ENCODE peak calls at places on chromosome 18, in nine cellular contexts. D is tibial nerve; T is adrenal gland; S is CD4-positive, alpha-beta T cell; O is IMR-90; I is colonic mucosa; J is activated B cell treated with CpG ODN at 0.5 μM for 24 hours; U is psoas muscle; Z is MM.1S. F is an unnamed sample.

GRCh38 chr18:42105382-42105781 is 150.3 kb downstream of the PIK3C3 start:
- DNase-seq in D (no peak), T (no peak), S (no peak), O (no peak), I (no peak), J (no peak), U (no peak), Z (peak), F (no peak)

GRCh38 chr18:35042389-35043066 is 1.3 kb downstream of the MAPRE2 start:
- DNase-seq in D (no peak), T (no peak), S (no peak), O (no peak), I (no peak), J (no peak), U (no peak), Z (peak), F (no peak)

GRCh38 chr18:312415-312814 is 44.6 kb upstream of the THOC1 start:
- DNase-seq in D (no peak), T (no peak), S (no peak), O (no peak), I (no peak), J (no peak), U (no peak), Z (no peak), F (no peak)

GRCh38 chr18:67525328-67526110 is 9.0 kb upstream of the DSEL start:
- DNase-seq in D (peak), T (peak), S (no peak), O (peak), I (peak), J (no peak), U (peak), Z (no peak), F (no peak)

GRCh38 chr18:37524546-37525301 is 40.9 kb downstream of the CELF4 start:
- DNase-seq in D (no peak), T (no peak), S (no peak), O (no peak), I (no peak), J (no peak), U (no peak), Z (no peak), F (no peak)

GRCh38 chr18:79613186-79613931 is 66.2 kb upstream of the CTDP1 start:
- DNase-seq in D (no peak), T (peak), S (no peak), O (no peak), I (no peak), J (peak), U (no peak), Z (no peak), F (peak)

GRCh38 chr18:48213791-48214190 is 195.4 kb downstream of the ZBTB7C start:
- DNase-seq in D (no peak), T (no peak), S (no peak), O (no peak), I (peak), J (no peak), U (no peak), Z (no peak), F (no peak)

GRCh38 chr18:66722671-66723070 is 118.8 kb upstream of the CDH19 start:
- DNase-seq in D (no peak), T (no peak), S (no peak), O (no peak), I (no peak), J (no peak), U (no peak), Z (no peak), F (no peak)

GRCh38 chr18:78999939-79000338 is 20.3 kb downstream of the SALL3 start:
- DNase-seq in D (no peak), T (no peak), S (no peak), O (no peak), I (no peak), J (no peak), U (no peak), Z (no peak), F (no peak)

GRCh38 chr18:47898696-47899095 is 31.8 kb downstream of the SMAD2 start:
- DNase-seq in D (no peak), T (no peak), S (no peak), O (no peak), I (no peak), J (no peak), U (no peak), Z (no peak), F (no peak)

GRCh38 chr18:63725682-63726480 is 23.1 kb downstream of the SERPINB11 start:
- DNase-seq in D (no peak), T (no peak), S (no peak), O (no peak), I (no peak), J (no peak), U (no peak), Z (no peak), F (no peak)

GRCh38 chr18:68714356-68714706 is 577 bp downstream of the TMX3 start:
- DNase-seq in D (peak), T (no peak), S (no peak), O (no peak), I (peak), J (no peak), U (no peak), Z (peak), F (no peak)

GRCh38 chr18:35174093-35174731 is 66.6 kb upstream of the ZNF397 start:
- DNase-seq in D (no peak), T (no peak), S (no peak), O (no peak), I (no peak), J (no peak), U (no peak), Z (peak), F (no peak)

GRCh38 chr18:74064510-74064909 is 83.1 kb downstream of the FBXO15 start:
- DNase-seq in D (no peak), T (no peak), S (no peak), O (peak), I (no peak), J (no peak), U (no peak), Z (no peak), F (no peak)

GRCh38 chr18:8858888-8859511 is 153.6 kb downstream of the MTCL1 start:
- DNase-seq in D (no peak), T (no peak), S (no peak), O (peak), I (no peak), J (no peak), U (no peak), Z (no peak), F (no peak)

GRCh38 chr18:43279015-43279758 is 1.9 kb upstream of the SYT4 start:
- DNase-seq in D (no peak), T (no peak), S (no peak), O (no peak), I (no peak), J (no peak), U (no peak), Z (no peak), F (no peak)

GRCh38 chr18:54453996-54454395 is 96.3 kb downstream of the C18orf54 start:
- DNase-seq in D (no peak), T (no peak), S (no peak), O (no peak), I (no peak), J (no peak), U (no peak), Z (no peak), F (no peak)

GRCh38 chr18:74775239-74775638 is 177.6 kb downstream of the ZNF407 start:
- DNase-seq in D (no peak), T (no peak), S (no peak), O (peak), I (no peak), J (no peak), U (no peak), Z (no peak), F (no peak)

GRCh38 chr18:34806527-34806926 is 96.4 kb downstream of the DTNA start:
- DNase-seq in D (no peak), T (no peak), S (no peak), O (no peak), I (no peak), J (no peak), U (no peak), Z (no peak), F (no peak)

GRCh38 chr18:59220164-59220783 is 316 bp downstream of the GRP start:
- DNase-seq in D (no peak), T (no peak), S (no peak), O (no peak), I (no peak), J (no peak), U (no peak), Z (no peak), F (no peak)
- TF ChIP-seq CTCF in D (no peak), T (no peak), S (no peak), O (no peak), I (no peak), J (no peak), U (no peak), Z (no peak), F (no peak)

DNA sequence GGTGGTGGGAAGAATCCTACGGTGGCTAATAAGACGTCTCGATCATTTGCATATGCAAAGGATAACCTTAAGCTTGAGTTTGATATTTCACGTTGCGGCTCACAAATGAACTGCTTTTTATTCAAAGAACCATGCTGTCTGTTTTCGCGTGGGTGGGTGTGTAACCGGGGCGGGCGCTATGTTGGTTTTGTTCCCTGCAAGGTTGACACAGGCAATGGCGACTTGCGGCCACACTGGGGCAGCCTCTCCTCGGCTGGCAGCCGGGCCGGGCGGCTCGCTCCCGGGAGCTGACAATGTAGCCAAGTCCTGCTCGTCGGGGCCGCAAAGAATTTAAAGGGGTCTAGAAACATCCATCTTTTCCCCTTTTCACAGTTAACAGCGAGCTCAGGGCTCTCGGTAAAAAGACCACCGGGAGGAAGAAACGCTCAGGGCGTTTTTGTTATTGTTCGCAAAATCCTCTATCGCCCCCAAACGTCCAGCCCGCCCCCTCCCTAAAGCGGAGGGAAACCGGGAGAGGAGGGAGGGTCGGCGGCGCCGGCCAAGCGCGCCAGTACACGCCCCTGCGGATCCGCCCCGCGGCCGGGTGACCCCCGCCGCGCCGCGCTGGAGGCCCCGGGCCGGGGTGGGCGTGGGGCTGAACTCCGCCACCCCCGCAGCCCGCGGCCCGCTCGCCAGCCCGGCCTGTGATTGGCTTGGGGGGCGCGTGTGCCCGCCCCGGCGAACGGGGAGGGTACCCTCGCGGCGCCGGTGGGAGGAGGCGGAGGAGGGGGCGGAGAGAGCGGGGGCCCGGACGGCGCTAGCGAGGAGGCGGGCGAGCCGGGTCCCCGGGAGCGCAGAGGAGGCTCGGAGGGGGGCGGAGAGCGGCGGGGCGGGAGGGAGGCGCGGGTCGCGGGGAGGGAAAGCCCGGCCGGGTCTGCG is at the start of gene NEDD4L:
- DNase-seq in D (peak), T (peak), S (peak), O (peak), I (peak), J (peak), U (peak), Z (peak), F (peak)
- TF ChIP-seq CTCF in D (peak), T (peak), S (peak), O (peak), I (peak), J (no peak), U (peak), Z (peak), F (peak)

GRCh38 chr18:77141401-77142118 is 9.0 kb upstream of the MBP start:
- DNase-seq in D (no peak), T (no peak), S (no peak), O (no peak), I (no peak), J (no peak), U (no peak), Z (no peak), F (no peak)
- TF ChIP-seq CTCF in D (no peak), T (no peak), S (no peak), O (peak), I (no peak), J (no peak), U (peak), Z (no peak), F (peak)

DNA sequence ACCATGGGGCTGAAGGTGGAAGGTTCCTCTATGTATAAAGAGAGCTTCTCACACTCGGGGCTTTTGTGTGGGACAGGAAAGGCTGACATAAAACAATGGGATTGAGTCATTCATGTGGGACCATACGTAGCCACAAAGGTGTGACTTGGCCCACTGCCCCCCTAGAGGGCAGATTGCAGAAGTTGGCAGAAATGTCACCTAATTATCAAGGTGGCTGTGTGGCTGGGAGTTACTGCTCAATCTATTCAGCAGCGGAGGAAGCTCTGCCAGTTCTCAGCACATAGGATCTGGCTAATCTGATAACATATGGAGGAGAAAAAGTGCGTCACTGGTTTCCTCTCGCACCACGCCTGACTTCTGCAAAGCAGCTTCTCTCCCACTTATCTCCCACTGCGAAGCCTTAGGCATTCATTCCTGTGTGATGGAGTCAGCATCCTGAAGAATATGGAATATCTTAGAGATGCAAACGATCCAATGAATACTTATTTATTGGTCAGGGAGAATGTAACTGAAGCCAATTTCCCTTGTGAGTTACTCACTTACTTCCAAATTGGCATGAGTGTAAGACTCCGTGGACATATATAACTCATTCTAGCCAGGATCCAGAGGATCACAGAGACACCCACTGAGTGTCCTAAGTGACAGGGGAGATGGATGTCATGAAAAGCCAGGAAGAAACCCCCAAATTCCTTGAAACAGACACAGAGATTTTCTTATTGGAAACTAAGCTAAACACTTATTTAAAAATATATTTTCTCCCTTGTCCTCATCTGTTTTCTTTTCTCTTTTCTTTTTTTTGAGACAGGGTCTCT is 344.8 kb downstream of the TGIF1 start:
- DNase-seq in D (peak), T (no peak), S (no peak), O (peak), I (no peak), J (no peak), U (no peak), Z (no peak), F (no peak)
- TF ChIP-seq CTCF in D (no peak), T (no peak), S (no peak), O (no peak), I (no peak), J (no peak), U (no peak), Z (no peak), F (no peak)

GRCh38 chr18:40413160-40413559 is 1541.9 kb upstream of the PIK3C3 start:
- DNase-seq in D (no peak), T (no peak), S (no peak), O (peak), I (peak), J (no peak), U (no peak), Z (no peak), F (no peak)
- TF ChIP-seq CTCF in D (peak), T (peak), S (no peak), O (peak), I (peak), J (no peak), U (no peak), Z (no peak), F (peak)

GRCh38 chr18:3468066-3468705 is 18.2 kb downstream of the TGIF1 start:
- DNase-seq in D (no peak), T (no peak), S (no peak), O (no peak), I (peak), J (no peak), U (no peak), Z (no peak), F (no peak)
- TF ChIP-seq CTCF in D (no peak), T (no peak), S (no peak), O (no peak), I (no peak), J (no peak), U (no peak), Z (no peak), F (peak)

F was measured in chondrocyte.